ENCODE peak calls at places on chromosomes 2 and 18, in eight cellular contexts. E is heart left ventricle, A is psoas muscle, D is fibroblast of lung, H is nephron progenitor cell, M is OCI-LY7, T is HFFc6, K is RWPE1. F is an unnamed sample.

GRCh38 chr2:107263596-107264090 is 377.7 kb upstream of the ST6GAL2 start:
- DNase-seq in E (no peak), A (no peak), D (no peak), H (no peak), M (no peak), T (no peak), K (no peak), F (no peak)

GRCh38 chr2:112092286-112093041 is 37.4 kb downstream of the TMEM87B start:
- DNase-seq in E (no peak), A (no peak), D (peak), H (no peak), M (no peak), T (peak), K (peak), F (no peak)

GRCh38 chr2:25104741-25105140 is 62.9 kb downstream of the EFR3B start:
- DNase-seq in E (no peak), A (no peak), D (no peak), H (no peak), M (no peak), T (no peak), K (no peak), F (no peak)

GRCh38 chr2:203682688-203683130 is 23.7 kb upstream of the CD28 start:
- DNase-seq in E (no peak), A (no peak), D (peak), H (no peak), M (no peak), T (peak), K (peak), F (no peak)

GRCh38 chr2:223744580-223744979 is 92.8 kb downstream of the AP1S3 start:
- DNase-seq in E (no peak), A (no peak), D (peak), H (no peak), M (no peak), T (no peak), K (no peak), F (no peak)

GRCh38 chr2:195756218-195756941 is 99.4 kb downstream of the SLC39A10 start:
- DNase-seq in E (no peak), A (no peak), D (peak), H (no peak), M (no peak), T (no peak), K (peak), F (no peak)

GRCh38 chr2:171334171-171334570 is 99.6 kb downstream of the METTL8 start:
- DNase-seq in E (no peak), A (no peak), D (no peak), H (no peak), M (no peak), T (no peak), K (no peak), F (no peak)

GRCh38 chr2:162200636-162201035 is 42.6 kb downstream of the FAP start:
- DNase-seq in E (no peak), A (no peak), D (no peak), H (no peak), M (no peak), T (no peak), K (no peak), F (no peak)

GRCh38 chr2:226799211-226799975 is at the start of gene IRS1:
- DNase-seq in E (peak), A (peak), D (peak), H (peak), M (peak), T (peak), K (peak), F (peak)

GRCh38 chr2:102703748-102704147 is 58.1 kb upstream of the TMEM182 start:
- DNase-seq in E (no peak), A (no peak), D (peak), H (no peak), M (peak), T (peak), K (peak), F (peak)

GRCh38 chr2:160432633-160433032 is 61.0 kb downstream of the RBMS1 start:
- DNase-seq in E (no peak), A (no peak), D (peak), H (no peak), M (no peak), T (peak), K (peak), F (no peak)

DNA sequence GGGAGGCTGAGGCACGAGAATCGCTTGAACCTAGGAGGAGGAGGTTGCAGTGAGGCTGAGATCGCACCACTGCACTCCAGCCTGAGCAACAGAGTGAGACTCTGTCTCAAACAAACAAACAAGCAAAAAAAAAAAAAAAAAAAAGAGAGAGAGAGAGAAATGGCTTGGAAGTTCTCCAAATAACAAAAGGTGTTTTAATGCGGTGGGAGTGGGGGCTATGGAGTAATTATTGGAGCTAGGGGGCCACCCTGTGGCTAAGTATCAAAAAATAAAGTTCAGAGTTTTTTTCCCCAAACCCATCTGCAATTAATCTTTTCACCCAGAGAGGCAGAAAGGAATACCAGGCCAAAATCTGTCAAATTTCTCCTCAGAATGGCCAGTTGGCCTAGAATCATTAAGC is 23.0 kb upstream of the CEP68 start:
- DNase-seq in E (no peak), A (no peak), D (no peak), H (no peak), M (peak), T (no peak), K (no peak), F (peak)
- TF ChIP-seq CTCF in E (peak), A (no peak), D (no peak), H (no peak), M (peak), T (peak), K (no peak), F (peak)

GRCh38 chr2:197383825-197384224 is 51.0 kb downstream of the SF3B1 start:
- DNase-seq in E (no peak), A (no peak), D (no peak), H (no peak), M (peak), T (no peak), K (no peak), F (no peak)
- TF ChIP-seq CTCF in E (no peak), A (no peak), D (no peak), H (no peak), M (peak), T (no peak), K (no peak), F (no peak)

DNA sequence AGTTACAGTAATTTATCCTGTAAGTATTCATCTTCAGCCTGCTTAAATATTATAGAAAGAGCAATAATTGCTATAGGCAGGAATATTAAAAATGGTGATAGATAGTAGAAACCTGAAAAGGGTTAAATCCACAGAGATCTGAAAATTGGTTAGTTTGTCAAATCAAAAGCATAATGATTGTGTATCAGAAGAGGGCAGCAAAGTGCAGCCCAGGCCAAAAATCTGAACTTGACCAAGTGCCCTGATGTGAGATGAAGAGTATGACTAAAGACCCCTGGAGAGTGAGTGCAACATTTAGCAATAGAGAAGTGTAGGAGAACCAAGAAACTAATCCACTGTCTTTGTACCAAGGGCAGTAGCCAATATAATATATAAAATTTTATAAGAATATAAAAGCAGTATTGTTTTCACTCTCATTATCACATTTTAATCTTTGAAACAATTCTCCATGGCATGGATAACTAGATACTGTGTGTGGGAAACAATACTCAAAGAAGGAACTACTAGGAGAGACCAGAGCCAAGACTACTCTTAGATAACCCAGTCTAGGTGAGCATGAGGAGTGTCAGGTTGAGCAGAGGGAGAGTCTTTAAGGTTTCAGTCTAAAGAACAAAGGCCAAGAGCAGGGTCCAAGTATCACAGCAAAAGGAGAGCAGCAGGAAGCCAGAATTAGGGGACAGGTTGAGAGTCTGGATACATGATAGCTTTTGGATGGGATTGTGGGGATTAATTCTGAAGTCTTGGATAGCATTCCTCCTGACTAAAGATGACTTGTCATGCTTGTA is 148.7 kb downstream of the CALCRL start:
- DNase-seq in E (peak), A (no peak), D (peak), H (no peak), M (no peak), T (no peak), K (peak), F (no peak)
- TF ChIP-seq CTCF in E (peak), A (peak), D (peak), H (peak), M (peak), T (peak), K (peak), F (no peak)

GRCh38 chr18:58041633-58042032 is 2.4 kb upstream of the NEDD4L start:
- DNase-seq in E (no peak), A (no peak), D (peak), H (no peak), M (no peak), T (no peak), K (no peak), F (peak)
- TF ChIP-seq CTCF in E (no peak), A (no peak), D (no peak), H (no peak), M (no peak), T (no peak), K (no peak), F (no peak)

DNA sequence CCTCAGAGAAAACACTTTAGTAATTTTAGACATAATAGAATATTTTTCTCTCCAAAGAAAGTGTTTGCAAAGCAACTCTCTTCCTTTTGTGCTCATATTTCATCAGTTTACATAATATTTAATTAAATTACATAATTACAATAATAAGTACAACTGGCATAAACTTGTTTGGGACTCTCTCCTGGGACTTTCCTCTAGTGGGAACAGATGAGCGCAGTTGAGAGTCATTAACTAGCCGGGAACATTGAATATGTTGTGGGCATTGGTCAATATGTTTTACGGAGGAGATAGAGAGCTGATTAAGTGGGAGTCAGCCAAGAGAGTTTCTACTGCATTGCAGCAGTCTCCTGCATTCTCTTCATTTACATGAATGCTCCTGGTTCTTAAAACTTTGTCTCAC is 607.7 kb downstream of the ARHGAP15 start:
- DNase-seq in E (no peak), A (no peak), D (no peak), H (no peak), M (no peak), T (no peak), K (no peak), F (no peak)
- TF ChIP-seq CTCF in E (no peak), A (no peak), D (no peak), H (no peak), M (no peak), T (no peak), K (no peak), F (no peak)

GRCh38 chr2:85353876-85354285 is 447 bp downstream of the RETSAT start:
- DNase-seq in E (no peak), A (peak), D (peak), H (no peak), M (peak), T (peak), K (peak), F (peak)

GRCh38 chr2:85356186-85356585 is 1.6 kb downstream of the ELMOD3 start:
- DNase-seq in E (no peak), A (no peak), D (no peak), H (no peak), M (no peak), T (no peak), K (no peak), F (no peak)

GRCh38 chr2:85355073-85355410 is 473 bp downstream of the ELMOD3 start:
- DNase-seq in E (no peak), A (no peak), D (no peak), H (no peak), M (no peak), T (no peak), K (peak), F (peak)

GRCh38 chr2:85355521-85355920 is 952 bp downstream of the ELMOD3 start:
- DNase-seq in E (no peak), A (no peak), D (no peak), H (no peak), M (peak), T (no peak), K (no peak), F (peak)

DNA sequence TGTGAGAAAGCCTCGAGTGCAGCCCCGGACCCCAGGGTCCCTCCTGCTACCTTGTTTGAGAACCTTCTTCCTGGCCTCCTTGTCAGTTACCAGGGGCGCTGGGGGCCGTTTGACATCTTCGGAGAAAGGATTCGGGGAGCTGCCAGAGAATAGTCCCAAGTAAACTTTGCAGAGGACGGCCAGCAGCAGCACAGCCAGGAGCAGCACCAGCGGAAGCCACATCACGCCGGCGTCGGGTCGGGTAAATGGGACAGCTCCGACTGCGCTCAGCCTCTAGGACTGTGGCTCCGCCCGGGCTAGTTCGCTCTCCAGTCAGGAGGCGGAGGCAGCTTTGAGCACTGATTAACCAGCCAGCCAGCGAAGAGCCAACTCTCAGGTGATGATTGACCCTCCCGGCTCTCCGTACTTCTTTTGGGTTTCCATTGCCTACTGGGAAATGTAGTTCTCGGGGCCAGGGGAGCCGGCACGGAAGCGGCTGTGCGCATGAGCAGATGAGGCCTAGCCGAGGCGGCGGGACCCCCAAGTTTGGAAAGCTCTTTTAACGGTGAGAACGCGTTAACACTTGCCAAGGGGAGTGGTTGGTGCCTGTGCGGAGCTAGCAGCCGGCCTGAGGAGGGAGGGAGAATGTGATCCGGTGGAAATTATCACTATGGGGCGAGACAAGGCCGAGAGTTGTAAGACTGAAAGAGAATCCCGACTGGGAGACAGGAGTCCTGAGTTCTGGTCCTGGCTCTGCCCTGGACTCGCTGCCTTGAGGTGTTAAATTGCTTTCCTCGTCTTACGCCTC is at the start of the genes ELMOD3 and RETSAT:
- DNase-seq in E (peak), A (peak), D (peak), H (peak), M (peak), T (peak), K (peak), F (peak)
- TF ChIP-seq CTCF in E (no peak), A (no peak), D (no peak), H (no peak), M (no peak), T (no peak), K (no peak), F (no peak)

GRCh38 chr2:239918749-239919148 is 106.4 kb downstream of the NDUFA10 start:
- DNase-seq in E (peak), A (no peak), D (no peak), H (no peak), M (no peak), T (no peak), K (no peak), F (no peak)

GRCh38 chr2:239919779-239920545 is 105.2 kb downstream of the NDUFA10 start:
- DNase-seq in E (peak), A (no peak), D (no peak), H (no peak), M (no peak), T (no peak), K (no peak), F (no peak)

GRCh38 chr2:239920616-239921365 is 104.4 kb downstream of the NDUFA10 start:
- DNase-seq in E (no peak), A (no peak), D (no peak), H (no peak), M (no peak), T (no peak), K (no peak), F (no peak)

GRCh38 chr2:239917957-239918481 is 107.1 kb downstream of the NDUFA10 start:
- DNase-seq in E (peak), A (no peak), D (no peak), H (no peak), M (no peak), T (no peak), K (no peak), F (no peak)

DNA sequence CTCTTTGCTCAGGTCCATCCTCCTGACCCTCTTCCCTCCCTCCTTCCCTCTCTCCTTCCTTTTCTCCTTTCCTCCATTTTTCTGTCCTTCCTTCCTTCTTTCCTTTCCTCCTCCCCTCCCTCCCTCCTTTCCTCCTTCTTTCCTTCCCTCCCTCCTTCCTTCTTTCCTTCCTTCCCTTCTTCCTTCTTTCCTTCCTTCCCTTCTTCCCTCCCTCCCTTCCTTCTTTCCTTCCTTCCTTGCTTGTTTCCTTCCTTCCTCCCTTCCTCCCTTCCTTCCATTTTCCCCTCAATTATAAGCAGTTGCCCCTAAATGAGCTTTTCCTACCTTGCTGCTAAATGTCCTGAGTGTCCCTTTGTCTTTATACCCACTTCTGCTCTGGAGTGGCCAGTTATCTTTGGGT is 103.3 kb downstream of the NDUFA10 start:
- DNase-seq in E (no peak), A (no peak), D (no peak), H (no peak), M (no peak), T (no peak), K (no peak), F (no peak)
- TF ChIP-seq CTCF in E (no peak), A (no peak), D (no peak), H (no peak), M (no peak), T (no peak), K (no peak), F (no peak)

GRCh38 chr2:109222825-109223471 is 93.9 kb downstream of the SH3RF3 start:
- DNase-seq in E (no peak), A (no peak), D (no peak), H (no peak), M (no peak), T (no peak), K (no peak), F (no peak)
- TF ChIP-seq CTCF in E (no peak), A (no peak), D (no peak), H (no peak), M (no peak), T (no peak), K (no peak), F (no peak)

GRCh38 chr2:122363885-122364284 is 608.4 kb downstream of the TSN start:
- DNase-seq in E (no peak), A (no peak), D (no peak), H (no peak), M (no peak), T (no peak), K (no peak), F (no peak)

GRCh38 chr2:122366427-122366826 is 611.0 kb downstream of the TSN start:
- DNase-seq in E (no peak), A (no peak), D (no peak), H (no peak), M (no peak), T (no peak), K (no peak), F (no peak)

DNA sequence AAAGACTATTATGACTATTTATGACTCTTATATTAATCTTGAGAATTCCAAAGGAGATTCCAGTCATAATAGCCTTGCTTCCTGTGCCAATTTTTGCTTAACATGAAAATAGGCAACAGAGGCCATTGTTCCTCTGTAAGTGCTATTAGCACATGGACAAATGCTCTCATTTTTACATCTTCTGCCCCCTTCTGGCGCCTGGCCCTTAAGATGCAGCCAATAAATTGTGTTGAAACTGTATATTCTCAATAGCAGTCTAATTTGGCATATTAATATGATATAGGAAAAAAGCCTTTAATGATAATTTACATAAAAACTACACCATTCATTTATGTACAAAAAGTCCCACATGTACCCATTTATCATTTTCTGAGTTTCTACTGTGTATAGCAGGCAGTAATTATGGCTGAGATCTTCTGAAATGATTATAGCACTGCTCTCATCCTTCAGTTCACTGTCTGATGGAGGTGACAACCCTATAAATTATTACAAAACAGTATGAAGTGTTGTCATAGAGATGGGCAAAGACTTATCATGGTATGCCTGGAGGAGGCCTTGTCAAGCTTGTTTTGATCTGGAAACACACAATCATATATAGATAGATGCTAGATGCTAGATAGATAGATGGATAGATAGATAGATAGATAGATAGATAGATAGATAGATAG is 613.3 kb downstream of the TSN start:
- DNase-seq in E (no peak), A (no peak), D (no peak), H (no peak), M (no peak), T (no peak), K (no peak), F (no peak)
- TF ChIP-seq CTCF in E (no peak), A (no peak), D (no peak), H (no peak), M (peak), T (peak), K (no peak), F (no peak)

DNA sequence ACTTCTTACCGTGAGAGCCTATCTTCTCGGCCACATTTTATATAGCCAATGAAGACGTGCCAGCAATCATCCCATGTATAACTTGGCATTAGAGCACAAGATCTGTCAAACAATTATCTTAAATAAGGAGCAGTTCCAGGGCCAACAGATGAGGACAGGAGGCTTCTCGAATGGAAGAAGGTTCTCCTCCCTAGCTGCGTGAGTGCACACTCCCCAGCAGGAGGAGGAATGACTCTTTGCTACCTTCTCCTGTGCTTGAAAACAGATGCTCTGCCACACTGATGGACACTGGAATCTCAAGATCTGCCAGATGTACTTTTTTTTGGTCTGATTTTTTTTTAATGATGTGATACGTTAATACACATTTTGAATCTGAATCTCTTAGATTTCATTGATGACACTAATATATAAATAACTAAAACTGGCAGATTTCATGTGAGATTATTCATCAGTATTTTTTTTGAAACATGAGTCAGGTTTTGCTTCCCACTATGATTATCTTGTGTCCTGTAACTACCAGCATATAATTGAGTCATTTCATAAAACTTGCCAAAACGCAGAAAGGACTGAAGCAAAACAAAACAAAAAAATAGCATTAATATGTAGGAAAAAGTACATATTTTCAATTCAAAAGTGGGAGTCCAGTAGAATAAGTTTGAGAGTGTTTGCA is 626 bp upstream of the VIT start:
- DNase-seq in E (no peak), A (no peak), D (peak), H (no peak), M (no peak), T (peak), K (peak), F (no peak)
- TF ChIP-seq CTCF in E (no peak), A (peak), D (peak), H (no peak), M (no peak), T (peak), K (no peak), F (no peak)

F was measured in activated CD8-positive, alpha-beta T cell treated with anti-CD3 and anti-CD28 coated beads for 36 hours.